ENCODE peak calls at places on chromosomes 2 and 18, in eight cellular contexts. One of them, this sample, is unnamed.

GRCh38 chr18:28594034-28594433 is 417.1 kb upstream of the CDH2 start:
- DNase-seq in tibial artery: no peak
- DNase-seq in T-helper 1 cell: no peak
- DNase-seq in H9: no peak
- DNase-seq in GM12878: no peak
- DNase-seq in NCI-H226: peak; percentile 7
- DNase-seq in NB4: no peak
- DNase-seq in stimulated activated CD8-positive, alpha-beta memory T cell treated with anti-CD3 and anti-CD28 coated beads, Interleukin-7, amount 100 ng/mL, for 4 hours: no peak
- DNase-seq in this sample: no peak

GRCh38 chr18:79191956-79192355 is 122.8 kb downstream of the ATP9B start:
- DNase-seq in tibial artery: no peak
- DNase-seq in T-helper 1 cell: no peak
- DNase-seq in H9: no peak
- DNase-seq in GM12878: no peak
- DNase-seq in NCI-H226: no peak
- DNase-seq in NB4: no peak
- DNase-seq in stimulated activated CD8-positive, alpha-beta memory T cell treated with anti-CD3 and anti-CD28 coated beads, Interleukin-7, amount 100 ng/mL, for 4 hours: no peak
- DNase-seq in this sample: no peak

GRCh38 chr2:13968811-13969210 is 663.7 kb upstream of the LRATD1 start:
- DNase-seq in tibial artery: no peak
- DNase-seq in T-helper 1 cell: no peak
- DNase-seq in H9: no peak
- DNase-seq in GM12878: no peak
- DNase-seq in NCI-H226: no peak
- DNase-seq in NB4: no peak
- DNase-seq in stimulated activated CD8-positive, alpha-beta memory T cell treated with anti-CD3 and anti-CD28 coated beads, Interleukin-7, amount 100 ng/mL, for 4 hours: no peak
- DNase-seq in this sample: no peak

GRCh38 chr2:215794829-215795546 is 218.4 kb downstream of the MREG start:
- DNase-seq in tibial artery: no peak
- DNase-seq in T-helper 1 cell: no peak
- DNase-seq in H9: peak; percentile 64
- DNase-seq in GM12878: no peak
- DNase-seq in NCI-H226: no peak
- DNase-seq in NB4: peak; percentile 22
- DNase-seq in stimulated activated CD8-positive, alpha-beta memory T cell treated with anti-CD3 and anti-CD28 coated beads, Interleukin-7, amount 100 ng/mL, for 4 hours: no peak
- DNase-seq in this sample: peak; percentile 80

GRCh38 chr2:231489990-231490389 is 25.7 kb upstream of the NCL start:
- DNase-seq in tibial artery: no peak
- DNase-seq in T-helper 1 cell: no peak
- DNase-seq in H9: no peak
- DNase-seq in GM12878: no peak
- DNase-seq in NCI-H226: no peak
- DNase-seq in NB4: peak; percentile 21
- DNase-seq in stimulated activated CD8-positive, alpha-beta memory T cell treated with anti-CD3 and anti-CD28 coated beads, Interleukin-7, amount 100 ng/mL, for 4 hours: no peak
- DNase-seq in this sample: no peak

GRCh38 chr2:239724194-239724849 is 300.8 kb downstream of the NDUFA10 start:
- DNase-seq in tibial artery: no peak
- DNase-seq in T-helper 1 cell: no peak
- DNase-seq in H9: peak; percentile 19
- DNase-seq in GM12878: no peak
- DNase-seq in NCI-H226: no peak
- DNase-seq in NB4: no peak
- DNase-seq in stimulated activated CD8-positive, alpha-beta memory T cell treated with anti-CD3 and anti-CD28 coated beads, Interleukin-7, amount 100 ng/mL, for 4 hours: no peak
- DNase-seq in this sample: peak; percentile 37

GRCh38 chr2:114219501-114219900 is 222.9 kb upstream of the DPP10 start:
- DNase-seq in tibial artery: no peak
- DNase-seq in T-helper 1 cell: no peak
- DNase-seq in H9: no peak
- DNase-seq in GM12878: no peak
- DNase-seq in NCI-H226: no peak
- DNase-seq in NB4: no peak
- DNase-seq in stimulated activated CD8-positive, alpha-beta memory T cell treated with anti-CD3 and anti-CD28 coated beads, Interleukin-7, amount 100 ng/mL, for 4 hours: no peak
- DNase-seq in this sample: no peak

GRCh38 chr18:55144226-55144625 is 185.0 kb upstream of the CCDC68 start:
- DNase-seq in tibial artery: no peak
- DNase-seq in T-helper 1 cell: no peak
- DNase-seq in H9: no peak
- DNase-seq in GM12878: no peak
- DNase-seq in NCI-H226: no peak
- DNase-seq in NB4: no peak
- DNase-seq in stimulated activated CD8-positive, alpha-beta memory T cell treated with anti-CD3 and anti-CD28 coated beads, Interleukin-7, amount 100 ng/mL, for 4 hours: no peak
- DNase-seq in this sample: no peak

GRCh38 chr18:79868168-79868784 is 70.5 kb downstream of the KCNG2 start:
- DNase-seq in tibial artery: peak; percentile 12
- DNase-seq in T-helper 1 cell: no peak
- DNase-seq in H9: no peak
- DNase-seq in GM12878: no peak
- DNase-seq in NCI-H226: no peak
- DNase-seq in NB4: no peak
- DNase-seq in stimulated activated CD8-positive, alpha-beta memory T cell treated with anti-CD3 and anti-CD28 coated beads, Interleukin-7, amount 100 ng/mL, for 4 hours: no peak
- DNase-seq in this sample: no peak

This sample was measured in islet precursor cell.